ENCODE peak calls at places on chromosomes 13 and 19, in eight cellular contexts. E is uterus, O is tibial artery, G is H9, I is left ventricle myocardium inferior, C is colonic mucosa, W is A673, P is pancreas. M is an unnamed sample.

GRCh38 chr13:66926200-66926850 is 303.8 kb downstream of the PCDH9 start:
- DNase-seq in E (no peak), W (no peak), O (no peak), C (no peak), P (no peak), G (no peak), I (no peak), M (no peak)

GRCh38 chr13:92948034-92948433 is 278.6 kb upstream of the GPC6 start:
- DNase-seq in P (no peak), W (no peak), G (no peak), I (no peak), C (no peak), E (no peak), O (no peak), M (peak; percentile 40)

GRCh38 chr13:44422755-44423643 is 49.4 kb downstream of the SERP2 start:
- DNase-seq in O (no peak), W (no peak), C (no peak), E (peak; percentile 60), G (no peak), I (no peak), P (no peak), M (no peak)

GRCh38 chr13:46339035-46339666 is 47.9 kb downstream of the RUBCNL start:
- DNase-seq in P (no peak), G (no peak), I (peak; percentile 28), W (no peak), E (no peak), O (peak; percentile 67), C (no peak), M (no peak)

GRCh38 chr13:114063545-114064515 is 68.6 kb downstream of the RASA3 start:
- DNase-seq in G (no peak), P (peak; percentile 60), I (peak; percentile 63), C (no peak), W (no peak), E (peak; percentile 75), O (peak; percentile 58), M (no peak)

GRCh38 chr13:106232680-106233079 is 302.8 kb downstream of the EFNB2 start:
- DNase-seq in C (no peak), O (no peak), W (no peak), P (no peak), E (no peak), I (no peak), G (no peak), M (no peak)

GRCh38 chr19:55688422-55689218 is 13.6 kb downstream of the EPN1 start:
- DNase-seq in I (peak; percentile 14), E (no peak), W (no peak), C (peak; percentile 90), G (no peak), O (no peak), P (peak; percentile 63), M (no peak)

GRCh38 chr13:114304346-114305034 is 9.8 kb upstream of the CHAMP1 start:
- DNase-seq in W (no peak), I (no peak), E (no peak), O (no peak), C (no peak), G (no peak), P (no peak), M (no peak)

GRCh38 chr13:110913322-110913721 is 1.5 kb downstream of the ANKRD10 start:
- DNase-seq in W (no peak), P (no peak), O (no peak), I (no peak), C (peak; percentile 80), E (no peak), G (no peak), M (no peak)

GRCh38 chr19:12995596-12996541 is 594 bp downstream of the NFIX start:
- DNase-seq in E (peak; percentile 59), G (no peak), P (peak; percentile 83), O (no peak), C (peak; percentile 59), I (no peak), W (peak; percentile 35), M (peak; percentile 46)

GRCh38 chr13:110680852-110681251 is 25.1 kb downstream of the CARS2 start:
- DNase-seq in O (no peak), E (no peak), C (no peak), G (peak; percentile 62), I (no peak), W (peak; percentile 50), P (no peak), M (no peak)

GRCh38 chr19:42174188-42174587 is 41.9 kb upstream of the POU2F2 start:
- DNase-seq in P (no peak), G (no peak), O (no peak), I (no peak), E (no peak), C (no peak), W (no peak), M (no peak)

GRCh38 chr19:42173695-42174094 is 41.4 kb upstream of the POU2F2 start:
- DNase-seq in E (no peak), C (no peak), I (no peak), O (no peak), P (no peak), G (no peak), W (no peak), M (no peak)

GRCh38 chr19:42170715-42171114 is 38.5 kb upstream of the POU2F2 start:
- DNase-seq in I (no peak), E (no peak), G (no peak), W (no peak), P (no peak), O (no peak), C (no peak), M (no peak)

GRCh38 chr19:42170052-42170451 is 37.8 kb upstream of the POU2F2 start:
- DNase-seq in E (no peak), P (no peak), I (no peak), G (no peak), O (no peak), C (no peak), W (no peak), M (no peak)

DNA sequence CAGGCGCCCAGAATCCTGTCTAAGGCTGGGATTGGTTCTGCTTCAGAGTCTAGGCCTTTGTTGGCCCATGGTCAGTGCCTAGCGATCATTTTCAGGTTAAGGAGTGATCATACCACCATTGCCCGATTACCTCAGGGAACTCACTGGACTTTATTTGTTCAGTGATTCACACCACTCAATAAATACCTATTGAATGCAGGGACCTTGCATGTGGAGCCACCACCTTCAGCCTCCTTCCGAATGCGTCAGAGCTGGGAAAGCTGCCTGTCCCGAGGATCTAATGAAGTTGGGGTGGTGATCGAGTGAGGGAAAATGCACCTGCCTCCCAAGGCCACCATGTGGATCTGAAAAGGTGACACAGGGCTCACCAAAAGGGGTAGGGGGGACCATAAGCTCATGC is 40.0 kb upstream of the POU2F2 start:
- DNase-seq in C (no peak), P (no peak), W (no peak), I (no peak), O (no peak), G (no peak), E (no peak), M (no peak)
- H3K27ac ChIP-seq in C (no peak overlapping the region), P (no peak overlapping the region), W (no peak overlapping the region), I (no peak overlapping the region), O (no peak overlapping the region), G (no peak overlapping the region), E (no peak overlapping the region), M (no peak overlapping the region)

GRCh38 chr19:2511991-2512390 is 36.1 kb downstream of the GADD45B start:
- DNase-seq in I (no peak), W (no peak), P (no peak), G (no peak), E (no peak), C (no peak), O (no peak), M (no peak)

GRCh38 chr19:2511570-2511969 is 35.6 kb downstream of the GADD45B start:
- DNase-seq in O (no peak), W (no peak), G (no peak), E (no peak), P (no peak), C (no peak), I (no peak), M (no peak)

GRCh38 chr19:2509096-2509495 is 33.2 kb downstream of the GADD45B start:
- DNase-seq in E (no peak), I (no peak), C (no peak), G (no peak), W (no peak), O (no peak), P (no peak), M (no peak)

GRCh38 chr19:2503521-2504109 is 27.7 kb downstream of the GADD45B start:
- DNase-seq in C (no peak), I (no peak), G (no peak), O (no peak), P (no peak), E (no peak), W (no peak), M (no peak)

DNA sequence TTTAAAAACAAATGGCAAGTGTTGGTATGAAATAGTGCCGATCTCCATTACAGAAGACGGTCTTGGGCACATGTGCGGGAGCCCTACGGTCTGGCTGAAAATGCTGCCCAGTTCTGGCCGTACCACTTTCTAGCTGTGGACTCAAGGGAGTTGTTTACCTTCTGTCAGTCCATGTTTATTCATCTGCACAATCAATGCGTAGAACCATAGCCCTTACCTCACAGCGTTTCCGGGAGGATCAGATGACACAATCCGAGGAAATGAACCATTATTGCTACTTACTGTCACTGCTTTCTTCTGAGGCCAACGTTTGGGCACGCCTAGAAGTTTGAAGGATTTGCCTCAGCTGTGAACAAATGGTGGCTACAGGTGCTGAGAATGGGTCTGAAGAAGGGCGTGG is 31.2 kb downstream of the GADD45B start:
- DNase-seq in I (no peak), W (peak; percentile 94), C (peak; percentile 70), G (no peak), O (no peak), P (no peak), E (no peak), M (no peak)
- H3K27ac ChIP-seq in I (no peak overlapping the region), W (peak overlapping the region; percentile 83), C (peak overlapping the region; percentile 44), G (no peak overlapping the region), O (no peak overlapping the region), P (peak overlapping the region; percentile 33), E (no peak overlapping the region), M (no peak overlapping the region)

DNA sequence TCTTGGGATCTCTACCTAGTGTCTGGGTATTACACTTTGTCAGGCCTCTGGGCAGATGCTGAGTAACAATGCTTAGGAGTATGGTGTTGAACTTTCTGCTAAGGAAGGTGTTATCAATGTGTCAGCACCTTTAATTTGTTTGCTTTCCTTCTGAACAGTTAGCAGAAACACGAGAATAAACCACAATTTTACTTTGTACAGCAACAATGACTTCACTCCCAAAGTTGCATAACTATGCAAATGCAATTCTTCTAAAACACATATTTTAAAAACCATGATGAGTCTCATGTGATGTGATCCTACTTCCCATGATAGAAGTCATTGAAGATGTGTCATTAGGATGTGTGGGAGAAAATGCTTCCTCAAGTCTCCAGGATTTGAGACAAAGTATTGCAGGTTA is 155.0 kb downstream of the POSTN start:
- DNase-seq in P (no peak), C (no peak), W (no peak), G (no peak), I (no peak), E (no peak), O (no peak), M (no peak)
- H3K27ac ChIP-seq in P (no peak overlapping the region), C (no peak overlapping the region), W (no peak overlapping the region), G (no peak overlapping the region), I (no peak overlapping the region), E (no peak overlapping the region), O (no peak overlapping the region), M (no peak overlapping the region)

DNA sequence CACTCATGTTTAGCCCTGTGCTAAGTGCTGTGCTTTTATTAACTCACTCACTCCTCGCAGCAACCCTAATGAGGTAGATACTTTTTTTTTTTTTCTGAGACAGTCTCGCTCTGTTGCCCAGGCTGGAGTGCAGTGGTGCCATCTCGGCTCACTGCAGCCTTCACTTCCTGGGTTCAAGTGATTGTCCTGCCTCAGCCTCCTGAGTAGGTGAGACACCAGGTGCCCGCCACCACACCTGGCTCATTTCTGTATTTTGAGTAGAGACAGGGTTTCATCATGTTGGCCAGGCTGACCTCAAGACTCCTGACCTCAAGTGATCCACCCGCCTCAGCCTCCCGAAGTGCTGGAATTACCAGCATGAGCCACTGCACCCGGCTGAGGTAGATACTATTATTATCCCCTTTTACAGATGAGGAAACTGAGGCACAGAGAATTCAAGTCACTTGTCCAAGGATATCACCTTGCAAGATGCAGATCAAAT is 2.5 kb downstream of the ITPKC start:
- DNase-seq in W (no peak), I (no peak), O (no peak), G (no peak), E (no peak), P (no peak), C (no peak), M (no peak)
- H3K27ac ChIP-seq in W (no peak overlapping the region), I (peak overlapping the region; percentile 97), O (peak overlapping the region; percentile 97), G (no peak overlapping the region), E (peak overlapping the region; percentile 98), P (peak overlapping the region; percentile 95), C (peak overlapping the region; percentile 78), M (no peak overlapping the region)